ENCODE peak calls at places on chromosomes 5 and 9, in four cellular contexts. One of them, this sample, is unnamed.
A peak's percentile ranks its signal among the peaks of the same experiment; 100 is the strongest.

GRCh38 chr9:133201424-133202144 is 7.5 kb downstream of the OBP2B start:
- DNase-seq in mammary epithelial cell: no peak
- DNase-seq in colonic mucosa: no peak
- DNase-seq in neural progenitor cell: no peak
- DNase-seq in this sample: no peak

GRCh38 chr5:66080664-66081063 is 63.4 kb upstream of the SREK1 start:
- DNase-seq in mammary epithelial cell: no peak
- DNase-seq in colonic mucosa: no peak
- DNase-seq in neural progenitor cell: no peak
- DNase-seq in this sample: no peak

GRCh38 chr5:6216516-6217075 is 161.8 kb downstream of the MED10 start:
- DNase-seq in mammary epithelial cell: no peak
- DNase-seq in colonic mucosa: no peak
- DNase-seq in neural progenitor cell: peak; percentile 9
- DNase-seq in this sample: no peak

GRCh38 chr5:142152383-142152730 is 43.8 kb downstream of the NDFIP1 start:
- DNase-seq in mammary epithelial cell: no peak
- DNase-seq in colonic mucosa: no peak
- DNase-seq in neural progenitor cell: peak; percentile 36
- DNase-seq in this sample: no peak

GRCh38 chr9:131473198-131473885 is 29.4 kb upstream of the POMT1 start:
- DNase-seq in mammary epithelial cell: no peak
- DNase-seq in colonic mucosa: no peak
- DNase-seq in neural progenitor cell: no peak
- DNase-seq in this sample: no peak

GRCh38 chr5:92380069-92380770 is 997.1 kb upstream of the ARRDC3 start:
- DNase-seq in mammary epithelial cell: peak; percentile 23
- DNase-seq in colonic mucosa: no peak
- DNase-seq in neural progenitor cell: no peak
- DNase-seq in this sample: no peak

GRCh38 chr9:15253197-15253596 is 53.8 kb downstream of the TTC39B start:
- DNase-seq in mammary epithelial cell: no peak
- DNase-seq in colonic mucosa: no peak
- DNase-seq in neural progenitor cell: no peak
- DNase-seq in this sample: no peak

GRCh38 chr5:128227984-128228383 is 144.4 kb downstream of the SLC12A2 start:
- DNase-seq in mammary epithelial cell: peak; percentile 85
- DNase-seq in colonic mucosa: no peak
- DNase-seq in neural progenitor cell: no peak
- DNase-seq in this sample: peak; percentile 85

GRCh38 chr5:149030392-149030791 is 32.5 kb downstream of the SH3TC2 start:
- DNase-seq in mammary epithelial cell: peak; percentile 13
- DNase-seq in colonic mucosa: no peak
- DNase-seq in neural progenitor cell: no peak
- DNase-seq in this sample: peak; percentile 32

GRCh38 chr5:68839019-68839552 is 254.7 kb upstream of the SLC30A5 start:
- DNase-seq in mammary epithelial cell: no peak
- DNase-seq in colonic mucosa: no peak
- DNase-seq in neural progenitor cell: no peak
- DNase-seq in this sample: peak; percentile 48

GRCh38 chr5:157384971-157385709 is 74.9 kb upstream of the NIPAL4 start:
- DNase-seq in mammary epithelial cell: peak; percentile 57
- DNase-seq in colonic mucosa: no peak
- DNase-seq in neural progenitor cell: no peak
- DNase-seq in this sample: peak; percentile 46

GRCh38 chr5:143820451-143820850 is 8.5 kb downstream of the HMHB1 start:
- DNase-seq in mammary epithelial cell: no peak
- DNase-seq in colonic mucosa: no peak
- DNase-seq in neural progenitor cell: no peak
- DNase-seq in this sample: no peak

GRCh38 chr5:174418809-174419522 is 305.4 kb upstream of the MSX2 start:
- DNase-seq in mammary epithelial cell: peak; percentile 7
- DNase-seq in colonic mucosa: no peak
- DNase-seq in neural progenitor cell: peak; percentile 67
- DNase-seq in this sample: no peak
- H3K4me3 ChIP-seq in mammary epithelial cell: peak overlapping the region; percentile 6
- H3K4me3 ChIP-seq in colonic mucosa: no peak overlapping the region
- H3K4me3 ChIP-seq in neural progenitor cell: peak overlapping the region; percentile 47
- H3K4me3 ChIP-seq in this sample: no peak overlapping the region

DNA sequence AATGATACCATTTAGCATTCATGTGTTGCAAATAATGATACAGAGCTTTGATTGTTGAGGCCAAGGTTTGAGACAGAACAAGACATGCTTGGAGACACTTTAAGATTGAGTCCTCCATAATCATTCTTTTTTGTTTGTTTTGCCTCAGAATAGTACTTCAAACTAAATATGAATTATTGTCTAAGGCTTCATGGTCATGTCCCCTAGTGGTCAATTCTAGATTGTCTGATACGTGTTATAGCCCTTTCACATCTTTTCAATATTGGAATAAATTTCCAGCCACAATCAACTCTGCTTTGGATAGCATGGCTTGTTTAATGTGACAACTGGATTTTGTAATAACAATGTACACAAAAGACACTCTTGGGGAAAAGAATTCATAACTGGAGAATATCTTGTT is 64.2 kb downstream of the PRLR start:
- DNase-seq in mammary epithelial cell: no peak
- DNase-seq in colonic mucosa: no peak
- DNase-seq in neural progenitor cell: no peak
- DNase-seq in this sample: no peak
- TF ChIP-seq CTCF in mammary epithelial cell: no peak
- TF ChIP-seq CTCF in colonic mucosa: no peak
- TF ChIP-seq CTCF in neural progenitor cell: no peak
- TF ChIP-seq CTCF in this sample: no peak

GRCh38 chr5:110221036-110221435 is 505.4 kb downstream of the TMEM232 start:
- DNase-seq in mammary epithelial cell: no peak
- DNase-seq in colonic mucosa: no peak
- DNase-seq in neural progenitor cell: no peak
- DNase-seq in this sample: no peak

GRCh38 chr5:110225949-110226348 is 500.5 kb downstream of the TMEM232 start:
- DNase-seq in mammary epithelial cell: no peak
- DNase-seq in colonic mucosa: no peak
- DNase-seq in neural progenitor cell: no peak
- DNase-seq in this sample: no peak

GRCh38 chr5:110219769-110220168 is 506.7 kb downstream of the TMEM232 start:
- DNase-seq in mammary epithelial cell: no peak
- DNase-seq in colonic mucosa: no peak
- DNase-seq in neural progenitor cell: no peak
- DNase-seq in this sample: no peak

GRCh38 chr5:110218994-110219393 is 507.5 kb downstream of the TMEM232 start:
- DNase-seq in mammary epithelial cell: no peak
- DNase-seq in colonic mucosa: no peak
- DNase-seq in neural progenitor cell: no peak
- DNase-seq in this sample: no peak

GRCh38 chr5:110224050-110224449 is 502.4 kb downstream of the TMEM232 start:
- DNase-seq in mammary epithelial cell: no peak
- DNase-seq in colonic mucosa: no peak
- DNase-seq in neural progenitor cell: no peak
- DNase-seq in this sample: no peak
- H3K27me3 ChIP-seq in mammary epithelial cell: no peaks in the 10 kb centered on the region
- H3K27me3 ChIP-seq in colonic mucosa: no peaks in the 10 kb centered on the region
- H3K27me3 ChIP-seq in neural progenitor cell: no peaks in the 10 kb centered on the region
- H3K27me3 ChIP-seq in this sample: no peaks in the 10 kb centered on the region

DNA sequence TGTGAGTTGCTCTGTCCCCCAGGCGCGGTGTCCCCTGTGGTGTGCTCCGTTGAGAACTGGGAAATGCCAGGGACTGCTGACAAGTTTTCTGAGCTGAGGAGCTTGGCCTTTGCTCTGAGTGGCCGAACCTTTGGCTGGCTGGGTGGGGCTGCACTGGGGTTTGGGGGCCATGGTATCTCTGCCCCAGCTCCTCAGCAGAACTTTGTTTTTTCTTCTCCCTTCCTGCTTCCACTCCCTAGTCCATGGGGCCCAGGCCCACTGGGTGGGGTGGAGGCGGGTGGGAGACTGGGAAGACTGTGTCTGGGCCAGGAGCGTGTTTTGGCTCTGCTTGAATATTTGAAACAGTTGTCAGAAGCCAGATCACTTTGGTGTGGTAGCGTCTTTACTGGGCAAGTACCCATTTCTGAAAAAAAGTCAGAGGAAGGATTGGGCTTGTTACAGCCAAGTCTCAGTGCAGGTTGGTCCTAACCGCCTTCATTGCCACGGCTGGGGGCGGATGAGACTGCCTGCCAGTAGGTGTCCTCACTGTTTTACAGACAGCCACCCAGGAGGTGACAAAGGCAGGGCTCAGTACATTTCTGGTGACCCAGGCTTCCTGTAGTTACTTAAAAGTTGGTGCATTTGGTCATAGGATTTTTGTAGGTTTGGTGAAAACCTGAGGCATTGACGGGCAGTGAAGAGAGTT is 92.7 kb downstream of the DAB2IP start:
- DNase-seq in mammary epithelial cell: peak; percentile 53
- DNase-seq in colonic mucosa: peak; percentile 80
- DNase-seq in neural progenitor cell: peak; percentile 46
- DNase-seq in this sample: peak; percentile 23
- H3K4me3 ChIP-seq in mammary epithelial cell: peak overlapping the region; percentile 32
- H3K4me3 ChIP-seq in colonic mucosa: peak overlapping the region; percentile 37
- H3K4me3 ChIP-seq in neural progenitor cell: peak overlapping the region; percentile 36
- H3K4me3 ChIP-seq in this sample: no peak overlapping the region